ENCODE peak calls at places on chromosomes 12 and 14, in six cellular contexts. One of them, this sample, is unnamed.

GRCh38 chr14:64915797-64916196 is 1.5 kb downstream of the CHURC1 start:
- DNase-seq in posterior cingulate gyrus: no peak
- DNase-seq in substantia nigra: no peak
- DNase-seq in ELR: no peak
- DNase-seq in amniotic stem cell: no peak
- DNase-seq in right cardiac atrium: no peak
- DNase-seq in this sample: no peak

GRCh38 chr14:93008381-93008780 is 85.4 kb downstream of the CHGA start:
- DNase-seq in posterior cingulate gyrus: no peak
- DNase-seq in right cardiac atrium: peak; percentile 67
- DNase-seq in substantia nigra: no peak
- DNase-seq in amniotic stem cell: no peak
- DNase-seq in ELR: peak; percentile 21
- DNase-seq in this sample: peak; percentile 37

GRCh38 chr14:56630707-56631106 is 51.1 kb downstream of the TMEM260 start:
- DNase-seq in substantia nigra: no peak
- DNase-seq in amniotic stem cell: no peak
- DNase-seq in ELR: no peak
- DNase-seq in posterior cingulate gyrus: no peak
- DNase-seq in right cardiac atrium: no peak
- DNase-seq in this sample: no peak

GRCh38 chr14:105388110-105388951 is 10.0 kb upstream of the TEX22 start:
- DNase-seq in ELR: no peak
- DNase-seq in amniotic stem cell: no peak
- DNase-seq in right cardiac atrium: no peak
- DNase-seq in substantia nigra: no peak
- DNase-seq in posterior cingulate gyrus: no peak
- DNase-seq in this sample: no peak

GRCh38 chr12:112858776-112859175 is 48.0 kb upstream of the OAS1 start:
- DNase-seq in ELR: no peak
- DNase-seq in amniotic stem cell: no peak
- DNase-seq in substantia nigra: no peak
- DNase-seq in right cardiac atrium: no peak
- DNase-seq in posterior cingulate gyrus: no peak
- DNase-seq in this sample: no peak

GRCh38 chr14:95157987-95158712 is 821 bp upstream of the DICER1 start:
- DNase-seq in substantia nigra: no peak
- DNase-seq in posterior cingulate gyrus: no peak
- DNase-seq in amniotic stem cell: no peak
- DNase-seq in ELR: no peak
- DNase-seq in right cardiac atrium: no peak
- DNase-seq in this sample: no peak

GRCh38 chr14:65933400-65934068 is 521.0 kb downstream of the FUT8 start:
- DNase-seq in posterior cingulate gyrus: no peak
- DNase-seq in right cardiac atrium: peak; percentile 42
- DNase-seq in substantia nigra: no peak
- DNase-seq in amniotic stem cell: no peak
- DNase-seq in ELR: no peak
- DNase-seq in this sample: no peak

GRCh38 chr12:18141583-18141982 is 51.6 kb upstream of the RERGL start:
- DNase-seq in ELR: peak; percentile 77
- DNase-seq in right cardiac atrium: no peak
- DNase-seq in posterior cingulate gyrus: no peak
- DNase-seq in amniotic stem cell: peak; percentile 5
- DNase-seq in substantia nigra: no peak
- DNase-seq in this sample: no peak

GRCh38 chr12:54459355-54459754 is 14.0 kb downstream of the GTSF1 start:
- DNase-seq in amniotic stem cell: no peak
- DNase-seq in ELR: no peak
- DNase-seq in right cardiac atrium: no peak
- DNase-seq in posterior cingulate gyrus: no peak
- DNase-seq in substantia nigra: no peak
- DNase-seq in this sample: no peak

GRCh38 chr12:99311373-99311772 is 336.2 kb upstream of the GARIN6 start:
- DNase-seq in posterior cingulate gyrus: no peak
- DNase-seq in ELR: no peak
- DNase-seq in substantia nigra: no peak
- DNase-seq in amniotic stem cell: no peak
- DNase-seq in right cardiac atrium: no peak
- DNase-seq in this sample: no peak

GRCh38 chr14:69287096-69287991 is 27.4 kb downstream of the GALNT16 start:
- DNase-seq in ELR: peak; percentile 35
- DNase-seq in substantia nigra: no peak
- DNase-seq in amniotic stem cell: no peak
- DNase-seq in right cardiac atrium: no peak
- DNase-seq in posterior cingulate gyrus: no peak
- DNase-seq in this sample: no peak

GRCh38 chr12:10722502-10722904 is 620 bp downstream of the YBX3 start:
- DNase-seq in substantia nigra: no peak
- DNase-seq in amniotic stem cell: peak; percentile 43
- DNase-seq in ELR: peak; percentile 83
- DNase-seq in right cardiac atrium: peak; percentile 56
- DNase-seq in posterior cingulate gyrus: peak; percentile 11
- DNase-seq in this sample: peak; percentile 28

GRCh38 chr14:33705521-33705920 is 245.4 kb downstream of the EGLN3 start:
- DNase-seq in ELR: no peak
- DNase-seq in substantia nigra: no peak
- DNase-seq in posterior cingulate gyrus: no peak
- DNase-seq in amniotic stem cell: no peak
- DNase-seq in right cardiac atrium: no peak
- DNase-seq in this sample: no peak

GRCh38 chr12:115362319-115362976 is 678.5 kb upstream of the TBX3 start:
- DNase-seq in posterior cingulate gyrus: no peak
- DNase-seq in ELR: peak; percentile 33
- DNase-seq in substantia nigra: no peak
- DNase-seq in amniotic stem cell: no peak
- DNase-seq in right cardiac atrium: no peak
- DNase-seq in this sample: no peak

GRCh38 chr14:50345891-50346422 is 33.8 kb downstream of the DMAC2L start:
- DNase-seq in right cardiac atrium: no peak
- DNase-seq in substantia nigra: no peak
- DNase-seq in posterior cingulate gyrus: no peak
- DNase-seq in ELR: no peak
- DNase-seq in amniotic stem cell: no peak
- DNase-seq in this sample: no peak

GRCh38 chr12:27394676-27395075 is 51.9 kb upstream of the SMCO2 start:
- DNase-seq in amniotic stem cell: no peak
- DNase-seq in right cardiac atrium: no peak
- DNase-seq in substantia nigra: no peak
- DNase-seq in posterior cingulate gyrus: no peak
- DNase-seq in ELR: no peak
- DNase-seq in this sample: no peak

This sample was measured in nucleus accumbens.